ENCODE peak calls at places on chromosome 1, in six cellular contexts. K, P, Y, A, D and B are unnamed samples.

GRCh38 chr1:94514095-94514727 is 27.3 kb downstream of the F3 start:
- DNase-seq in K (peak; percentile 20), P (peak; percentile 46), Y (peak; percentile 61), A (no peak), D (no peak), B (peak; percentile 46)

GRCh38 chr1:8390707-8391106 is 72.8 kb downstream of the SLC45A1 start:
- DNase-seq in K (no peak), P (no peak), Y (no peak), A (no peak), D (no peak), B (no peak)

GRCh38 chr1:206766251-206766856 is 4.2 kb upstream of the IL19 start:
- DNase-seq in K (peak; percentile 40), P (peak; percentile 85), Y (peak; percentile 95), A (no peak), D (peak; percentile 78), B (peak; percentile 18)

GRCh38 chr1:220271706-220272046 is 577 bp downstream of the RAB3GAP2 start:
- DNase-seq in K (no peak), P (peak; percentile 30), Y (peak; percentile 50), A (no peak), D (no peak), B (peak; percentile 25)

GRCh38 chr1:85343612-85344255 is 67.3 kb upstream of the BCL10 start:
- DNase-seq in K (no peak), P (peak; percentile 81), Y (peak; percentile 86), A (no peak), D (no peak), B (no peak)

GRCh38 chr1:27872059-27872801 is at the start of gene THEMIS2:
- DNase-seq in K (peak; percentile 48), P (peak; percentile 78), Y (peak; percentile 67), A (no peak), D (peak; percentile 78), B (peak; percentile 60)

GRCh38 chr1:7233646-7234470 is 448.6 kb downstream of the CAMTA1 start:
- DNase-seq in K (no peak), P (no peak), Y (no peak), A (no peak), D (no peak), B (no peak)

GRCh38 chr1:92461364-92462097 is 25.2 kb downstream of the GFI1 start:
- DNase-seq in K (no peak), P (no peak), Y (peak; percentile 53), A (no peak), D (no peak), B (no peak)

GRCh38 chr1:224592636-224593579 is 23.2 kb upstream of the CNIH3 start:
- DNase-seq in K (no peak), P (peak; percentile 95), Y (peak; percentile 86), A (no peak), D (no peak), B (peak; percentile 61)